ENCODE peak calls at places on chromosomes 2 and 18, in eight cellular contexts. F, A, G, Z, R, P, J and W are unnamed samples.

GRCh38 chr2:234257859-234258561 is 207.5 kb downstream of the SPP2 start:
- DNase-seq in F (peak; percentile 28), A (peak; percentile 97), G (peak; percentile 59), Z (peak; percentile 86), R (peak; percentile 98), P (peak; percentile 99), J (no peak), W (peak; percentile 94)

GRCh38 chr2:182504903-182505302 is 78.1 kb upstream of the PDE1A start:
- DNase-seq in F (no peak), A (no peak), G (peak; percentile 51), Z (peak; percentile 11), R (peak; percentile 84), P (peak; percentile 14), J (no peak), W (no peak)

GRCh38 chr2:29065479-29065847 is 8.9 kb downstream of the PCARE start:
- DNase-seq in F (no peak), A (no peak), G (no peak), Z (no peak), R (no peak), P (peak; percentile 29), J (no peak), W (no peak)

GRCh38 chr2:176565641-176566323 is 296.5 kb downstream of the MTX2 start:
- DNase-seq in F (no peak), A (no peak), G (peak; percentile 24), Z (no peak), R (peak; percentile 4), P (no peak), J (no peak), W (no peak)

GRCh38 chr2:235143789-235144188 is 192.0 kb downstream of the SH3BP4 start:
- DNase-seq in F (no peak), A (no peak), G (no peak), Z (no peak), R (no peak), P (no peak), J (no peak), W (no peak)

GRCh38 chr18:9103488-9103887 is 989 bp downstream of the NDUFV2 start:
- DNase-seq in F (no peak), A (peak; percentile 50), G (no peak), Z (no peak), R (peak; percentile 57), P (peak; percentile 29), J (no peak), W (no peak)

GRCh38 chr2:115880558-115880957 is 1438.1 kb downstream of the DPP10 start:
- DNase-seq in F (peak; percentile 5), A (no peak), G (no peak), Z (no peak), R (no peak), P (no peak), J (no peak), W (no peak)

GRCh38 chr2:175883586-175884194 is 118.4 kb downstream of the LNPK start:
- DNase-seq in F (no peak), A (no peak), G (no peak), Z (no peak), R (no peak), P (no peak), J (no peak), W (no peak)

GRCh38 chr2:602571-603366 is 74.4 kb downstream of the TMEM18 start:
- DNase-seq in F (no peak), A (peak; percentile 89), G (no peak), Z (no peak), R (no peak), P (no peak), J (no peak), W (peak; percentile 22)

GRCh38 chr18:69935319-69936190 is 12.1 kb downstream of the CD226 start:
- DNase-seq in F (no peak), A (no peak), G (peak; percentile 32), Z (no peak), R (peak; percentile 33), P (peak; percentile 58), J (no peak), W (no peak)

GRCh38 chr2:240596080-240596460 is 9.5 kb downstream of the CAPN10 start:
- DNase-seq in F (no peak), A (no peak), G (peak; percentile 22), Z (no peak), R (no peak), P (no peak), J (no peak), W (no peak)

GRCh38 chr2:207813221-207813916 is 43.7 kb upstream of the FZD5 start:
- DNase-seq in F (no peak), A (no peak), G (no peak), Z (no peak), R (no peak), P (no peak), J (no peak), W (no peak)

GRCh38 chr2:37764739-37765138 is 93.3 kb upstream of the CDC42EP3 start:
- DNase-seq in F (no peak), A (peak; percentile 28), G (no peak), Z (no peak), R (peak; percentile 35), P (no peak), J (no peak), W (no peak)

GRCh38 chr2:150309681-150310080 is 177.8 kb downstream of the RND3 start:
- DNase-seq in F (no peak), A (peak; percentile 82), G (no peak), Z (no peak), R (peak; percentile 3), P (no peak), J (no peak), W (peak; percentile 3)